ENCODE peak calls at places on chromosomes 2 and 18, in four cellular contexts. One of them, this sample, is unnamed.

GRCh38 chr2:141264848-141265247 is 866.0 kb downstream of the LRP1B start:
- DNase-seq in AG08396: no peak
- DNase-seq in activated T-cell treated with anti-CD3 and anti-CD28 coated beads for 1 hour: no peak
- DNase-seq in amygdala: no peak
- DNase-seq in this sample: no peak

GRCh38 chr18:25298853-25299274 is 53.1 kb downstream of the ZNF521 start:
- DNase-seq in AG08396: peak
- DNase-seq in activated T-cell treated with anti-CD3 and anti-CD28 coated beads for 1 hour: no peak
- DNase-seq in amygdala: no peak
- DNase-seq in this sample: peak

GRCh38 chr2:149629003-149629402 is 41.4 kb upstream of the MMADHC start:
- DNase-seq in AG08396: no peak
- DNase-seq in activated T-cell treated with anti-CD3 and anti-CD28 coated beads for 1 hour: no peak
- DNase-seq in amygdala: no peak
- DNase-seq in this sample: no peak

GRCh38 chr2:25421746-25422431 is 80.2 kb upstream of the DNMT3A start:
- DNase-seq in AG08396: no peak
- DNase-seq in activated T-cell treated with anti-CD3 and anti-CD28 coated beads for 1 hour: no peak
- DNase-seq in amygdala: no peak
- DNase-seq in this sample: no peak

GRCh38 chr2:165410231-165410630 is 59.3 kb upstream of the CSRNP3 start:
- DNase-seq in AG08396: no peak
- DNase-seq in activated T-cell treated with anti-CD3 and anti-CD28 coated beads for 1 hour: no peak
- DNase-seq in amygdala: no peak
- DNase-seq in this sample: no peak

GRCh38 chr18:28584726-28585125 is 407.8 kb upstream of the CDH2 start:
- DNase-seq in AG08396: peak
- DNase-seq in activated T-cell treated with anti-CD3 and anti-CD28 coated beads for 1 hour: no peak
- DNase-seq in amygdala: no peak
- DNase-seq in this sample: peak

GRCh38 chr2:43356774-43357173 is 130.4 kb upstream of the ZFP36L2 start:
- DNase-seq in AG08396: no peak
- DNase-seq in activated T-cell treated with anti-CD3 and anti-CD28 coated beads for 1 hour: no peak
- DNase-seq in amygdala: no peak
- DNase-seq in this sample: no peak

GRCh38 chr2:147499785-147500184 is 345.0 kb upstream of the ACVR2A start:
- DNase-seq in AG08396: no peak
- DNase-seq in activated T-cell treated with anti-CD3 and anti-CD28 coated beads for 1 hour: no peak
- DNase-seq in amygdala: no peak
- DNase-seq in this sample: no peak

GRCh38 chr2:31337860-31338259 is 76.7 kb downstream of the XDH start:
- DNase-seq in AG08396: peak
- DNase-seq in activated T-cell treated with anti-CD3 and anti-CD28 coated beads for 1 hour: no peak
- DNase-seq in amygdala: no peak
- DNase-seq in this sample: peak

GRCh38 chr2:161161074-161161577 is 898 bp downstream of the TANK start:
- DNase-seq in AG08396: no peak
- DNase-seq in activated T-cell treated with anti-CD3 and anti-CD28 coated beads for 1 hour: no peak
- DNase-seq in amygdala: no peak
- DNase-seq in this sample: no peak

GRCh38 chr18:46772396-46772795 is 15.5 kb upstream of the ST8SIA5 start:
- DNase-seq in AG08396: no peak
- DNase-seq in activated T-cell treated with anti-CD3 and anti-CD28 coated beads for 1 hour: no peak
- DNase-seq in amygdala: no peak
- DNase-seq in this sample: no peak

GRCh38 chr18:55403555-55403954 is 184.4 kb downstream of the TCF4 start:
- DNase-seq in AG08396: no peak
- DNase-seq in activated T-cell treated with anti-CD3 and anti-CD28 coated beads for 1 hour: no peak
- DNase-seq in amygdala: no peak
- DNase-seq in this sample: no peak

GRCh38 chr2:46655551-46656436 is 176.4 kb downstream of the TMEM247 start:
- DNase-seq in AG08396: no peak
- DNase-seq in activated T-cell treated with anti-CD3 and anti-CD28 coated beads for 1 hour: no peak
- DNase-seq in amygdala: no peak
- DNase-seq in this sample: no peak

GRCh38 chr2:1514391-1515072 is 101.3 kb downstream of the TPO start:
- DNase-seq in AG08396: no peak
- DNase-seq in activated T-cell treated with anti-CD3 and anti-CD28 coated beads for 1 hour: no peak
- DNase-seq in amygdala: no peak
- DNase-seq in this sample: no peak

GRCh38 chr2:61758991-61759390 is 94.9 kb downstream of the FAM161A start:
- DNase-seq in AG08396: peak
- DNase-seq in activated T-cell treated with anti-CD3 and anti-CD28 coated beads for 1 hour: no peak
- DNase-seq in amygdala: no peak
- DNase-seq in this sample: peak

GRCh38 chr2:241130316-241130715 is 19.0 kb downstream of the PASK start:
- DNase-seq in AG08396: no peak
- DNase-seq in activated T-cell treated with anti-CD3 and anti-CD28 coated beads for 1 hour: no peak
- DNase-seq in amygdala: no peak
- DNase-seq in this sample: no peak

GRCh38 chr2:12592296-12592695 is 124.4 kb upstream of the TRIB2 start:
- DNase-seq in AG08396: no peak
- DNase-seq in activated T-cell treated with anti-CD3 and anti-CD28 coated beads for 1 hour: no peak
- DNase-seq in amygdala: no peak
- DNase-seq in this sample: no peak

GRCh38 chr18:72542993-72543361 is 1.2 kb downstream of the CBLN2 start:
- DNase-seq in AG08396: peak
- DNase-seq in activated T-cell treated with anti-CD3 and anti-CD28 coated beads for 1 hour: no peak
- DNase-seq in amygdala: no peak
- DNase-seq in this sample: no peak

GRCh38 chr2:71697106-71698010 is 244.0 kb downstream of the DYSF start:
- DNase-seq in AG08396: no peak
- DNase-seq in activated T-cell treated with anti-CD3 and anti-CD28 coated beads for 1 hour: no peak
- DNase-seq in amygdala: no peak
- DNase-seq in this sample: no peak

GRCh38 chr2:64463784-64464183 is 9.8 kb downstream of the LGALSL start:
- DNase-seq in AG08396: peak
- DNase-seq in activated T-cell treated with anti-CD3 and anti-CD28 coated beads for 1 hour: no peak
- DNase-seq in amygdala: no peak
- DNase-seq in this sample: no peak

GRCh38 chr2:904243-905024 is 46.2 kb upstream of the SNTG2 start:
- DNase-seq in AG08396: no peak
- DNase-seq in activated T-cell treated with anti-CD3 and anti-CD28 coated beads for 1 hour: no peak
- DNase-seq in amygdala: no peak
- DNase-seq in this sample: no peak

This sample was measured in epithelial cell of prostate.